ENCODE peak calls at places on chromosomes 5 and 9, in six cellular contexts. One of them, this sample, is unnamed.

GRCh38 chr9:16704489-16705111 is 165.9 kb downstream of the BNC2 start:
- DNase-seq in trophoblast cell: no peak
- DNase-seq in IMR-90: peak
- DNase-seq in H9: peak
- DNase-seq in neuronal stem cell: no peak
- DNase-seq in H1: no peak
- DNase-seq in this sample: peak

GRCh38 chr9:6938447-6938846 is 180.7 kb downstream of the KDM4C start:
- DNase-seq in trophoblast cell: peak
- DNase-seq in IMR-90: peak
- DNase-seq in H9: no peak
- DNase-seq in neuronal stem cell: no peak
- DNase-seq in H1: no peak
- DNase-seq in this sample: no peak

GRCh38 chr5:133868946-133869674 is 99.3 kb downstream of the C5orf15 start:
- DNase-seq in trophoblast cell: peak
- DNase-seq in IMR-90: peak
- DNase-seq in H9: peak
- DNase-seq in neuronal stem cell: peak
- DNase-seq in H1: peak
- DNase-seq in this sample: peak

GRCh38 chr5:168404366-168404765 is 81.9 kb upstream of the RARS1 start:
- DNase-seq in trophoblast cell: no peak
- DNase-seq in IMR-90: peak
- DNase-seq in H9: no peak
- DNase-seq in neuronal stem cell: no peak
- DNase-seq in H1: no peak
- DNase-seq in this sample: no peak

GRCh38 chr5:159601216-159601615 is 270.9 kb upstream of the IL12B start:
- DNase-seq in trophoblast cell: no peak
- DNase-seq in IMR-90: no peak
- DNase-seq in H9: no peak
- DNase-seq in neuronal stem cell: no peak
- DNase-seq in H1: no peak
- DNase-seq in this sample: no peak

GRCh38 chr9:135070198-135070951 is 17.1 kb upstream of the OLFM1 start:
- DNase-seq in trophoblast cell: no peak
- DNase-seq in IMR-90: no peak
- DNase-seq in H9: peak
- DNase-seq in neuronal stem cell: no peak
- DNase-seq in H1: no peak
- DNase-seq in this sample: peak

GRCh38 chr5:132251220-132251725 is 6.2 kb upstream of the PDLIM4 start:
- DNase-seq in trophoblast cell: no peak
- DNase-seq in IMR-90: peak
- DNase-seq in H9: peak
- DNase-seq in neuronal stem cell: no peak
- DNase-seq in H1: no peak
- DNase-seq in this sample: no peak

GRCh38 chr5:84036842-84037241 is 316.2 kb upstream of the HAPLN1 start:
- DNase-seq in trophoblast cell: no peak
- DNase-seq in IMR-90: no peak
- DNase-seq in H9: peak
- DNase-seq in neuronal stem cell: peak
- DNase-seq in H1: peak
- DNase-seq in this sample: no peak

GRCh38 chr5:80231693-80232092 is 24.2 kb downstream of the SERINC5 start:
- DNase-seq in trophoblast cell: no peak
- DNase-seq in IMR-90: no peak
- DNase-seq in H9: no peak
- DNase-seq in neuronal stem cell: no peak
- DNase-seq in H1: no peak
- DNase-seq in this sample: no peak

GRCh38 chr5:132327278-132327959 is 33.2 kb downstream of the SLC22A4 start:
- DNase-seq in trophoblast cell: no peak
- DNase-seq in IMR-90: peak
- DNase-seq in H9: no peak
- DNase-seq in neuronal stem cell: no peak
- DNase-seq in H1: no peak
- DNase-seq in this sample: no peak

GRCh38 chr5:54742417-54742889 is 224.9 kb downstream of the SNX18 start:
- DNase-seq in trophoblast cell: peak
- DNase-seq in IMR-90: peak
- DNase-seq in H9: no peak
- DNase-seq in neuronal stem cell: no peak
- DNase-seq in H1: no peak
- DNase-seq in this sample: peak

GRCh38 chr5:107459637-107460036 is 211.1 kb downstream of the EFNA5 start:
- DNase-seq in trophoblast cell: no peak
- DNase-seq in IMR-90: no peak
- DNase-seq in H9: no peak
- DNase-seq in neuronal stem cell: no peak
- DNase-seq in H1: no peak
- DNase-seq in this sample: peak

GRCh38 chr5:865771-866170 is 15.0 kb upstream of the ZDHHC11 start:
- DNase-seq in trophoblast cell: no peak
- DNase-seq in IMR-90: no peak
- DNase-seq in H9: no peak
- DNase-seq in neuronal stem cell: no peak
- DNase-seq in H1: no peak
- DNase-seq in this sample: no peak

GRCh38 chr5:60630836-60631235 is 69.1 kb downstream of the DEPDC1B start:
- DNase-seq in trophoblast cell: no peak
- DNase-seq in IMR-90: no peak
- DNase-seq in H9: no peak
- DNase-seq in neuronal stem cell: no peak
- DNase-seq in H1: no peak
- DNase-seq in this sample: no peak
- H3K9ac ChIP-seq in trophoblast cell: no peak
- H3K9ac ChIP-seq in IMR-90: no peak
- H3K9ac ChIP-seq in H9: no peak
- H3K9ac ChIP-seq in neuronal stem cell: no peak
- H3K9ac ChIP-seq in H1: no peak
- H3K9ac ChIP-seq in this sample: no peak

DNA sequence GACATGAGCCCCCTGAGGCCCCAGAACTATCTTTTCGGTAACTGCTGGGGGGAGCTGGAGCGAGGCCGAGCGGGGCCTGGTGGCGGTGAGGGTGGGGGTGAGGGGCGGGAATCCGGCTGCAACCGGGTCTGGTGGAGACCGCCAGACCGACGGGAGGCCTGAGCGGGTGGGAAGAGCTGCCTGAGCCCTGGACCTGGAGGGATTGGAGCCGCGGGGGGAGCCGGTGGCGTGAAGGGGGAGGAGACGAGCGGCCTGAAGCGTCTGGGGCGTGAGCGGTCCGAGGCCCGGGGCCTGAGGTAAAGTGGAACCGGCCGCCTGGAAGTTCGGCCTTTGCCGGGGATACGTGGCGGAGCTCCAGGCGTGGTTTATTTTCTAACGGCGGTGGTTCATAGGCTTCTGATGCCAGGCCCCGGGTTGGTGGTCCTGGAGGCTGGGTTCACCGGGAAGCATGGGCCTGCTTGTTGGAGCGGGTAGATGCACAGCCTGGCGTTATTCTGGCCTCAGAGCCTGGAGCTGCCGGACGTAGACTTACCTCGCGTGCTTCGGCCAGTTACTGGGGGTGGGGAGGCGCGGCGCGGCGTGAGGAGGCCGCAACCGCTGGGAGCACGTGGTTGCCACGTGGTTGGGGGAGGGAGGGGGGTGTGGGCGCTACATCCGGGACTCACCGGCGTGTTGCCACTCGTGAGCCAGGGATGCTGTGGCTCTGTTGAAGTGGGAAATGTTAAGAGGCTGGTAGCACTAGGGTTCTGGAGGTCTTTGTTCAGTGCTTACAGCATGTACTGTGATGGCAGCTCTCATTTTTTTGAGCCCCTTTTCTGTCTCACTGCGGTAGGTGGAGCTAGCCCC is 544 bp downstream of the NPM1 start:
- DNase-seq in trophoblast cell: peak
- DNase-seq in IMR-90: peak
- DNase-seq in H9: peak
- DNase-seq in neuronal stem cell: peak
- DNase-seq in H1: peak
- DNase-seq in this sample: peak
- H3K23ac ChIP-seq in trophoblast cell: no peak
- H3K23ac ChIP-seq in IMR-90: peak
- H3K23ac ChIP-seq in H9: no peak
- H3K23ac ChIP-seq in neuronal stem cell: peak
- H3K23ac ChIP-seq in H1: no peak
- H3K23ac ChIP-seq in this sample: no peak

DNA sequence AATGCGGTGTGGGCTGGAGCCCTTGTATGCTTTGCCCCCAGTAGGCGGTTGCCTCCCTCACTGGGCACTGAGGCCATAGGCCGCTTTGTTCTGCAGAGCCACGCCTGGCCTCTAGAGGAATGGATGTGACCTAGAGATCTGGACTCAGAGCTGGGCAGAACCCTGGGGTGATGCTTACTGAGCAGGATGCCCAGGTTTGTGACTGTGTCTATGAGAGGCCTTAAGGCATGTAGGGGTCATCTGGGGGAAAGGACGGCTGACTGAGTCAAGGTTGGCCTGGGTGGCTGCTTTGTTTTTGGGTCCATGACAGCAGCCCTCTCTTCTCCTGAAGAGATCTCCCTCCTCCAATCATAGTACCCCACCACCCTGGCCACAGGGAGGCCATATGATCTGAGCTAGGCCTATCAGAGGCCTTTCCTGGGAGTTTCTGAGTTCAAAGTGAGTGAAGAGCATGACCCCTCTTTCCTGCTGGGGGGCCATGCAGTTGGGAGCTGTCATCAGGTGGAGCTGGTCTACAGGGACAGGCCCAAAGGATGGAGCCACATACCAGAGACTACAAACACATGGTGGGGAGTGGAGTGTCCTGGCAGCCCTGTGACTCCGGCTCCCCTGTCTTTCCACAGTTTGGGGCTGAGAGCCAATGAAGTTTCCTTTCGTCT is 165.5 kb downstream of the AUH start:
- DNase-seq in trophoblast cell: no peak
- DNase-seq in IMR-90: no peak
- DNase-seq in H9: no peak
- DNase-seq in neuronal stem cell: no peak
- DNase-seq in H1: no peak
- DNase-seq in this sample: no peak
- H3K4ac ChIP-seq in trophoblast cell: no peak
- H3K4ac ChIP-seq in IMR-90: peak
- H3K4ac ChIP-seq in H9: no peak
- H3K4ac ChIP-seq in neuronal stem cell: no peak
- H3K4ac ChIP-seq in H1: no peak
- H3K4ac ChIP-seq in this sample: no peak

GRCh38 chr5:14295610-14296009 is 152.5 kb downstream of the TRIO start:
- DNase-seq in trophoblast cell: no peak
- DNase-seq in IMR-90: no peak
- DNase-seq in H9: no peak
- DNase-seq in neuronal stem cell: no peak
- DNase-seq in H1: no peak
- DNase-seq in this sample: no peak

GRCh38 chr5:14297697-14298096 is 154.6 kb downstream of the TRIO start:
- DNase-seq in trophoblast cell: no peak
- DNase-seq in IMR-90: no peak
- DNase-seq in H9: no peak
- DNase-seq in neuronal stem cell: no peak
- DNase-seq in H1: no peak
- DNase-seq in this sample: no peak

GRCh38 chr5:14292766-14293165 is 149.6 kb downstream of the TRIO start:
- DNase-seq in trophoblast cell: no peak
- DNase-seq in IMR-90: no peak
- DNase-seq in H9: no peak
- DNase-seq in neuronal stem cell: no peak
- DNase-seq in H1: no peak
- DNase-seq in this sample: no peak

GRCh38 chr5:14296533-14297331 is 153.6 kb downstream of the TRIO start:
- DNase-seq in trophoblast cell: no peak
- DNase-seq in IMR-90: peak
- DNase-seq in H9: no peak
- DNase-seq in neuronal stem cell: no peak
- DNase-seq in H1: no peak
- DNase-seq in this sample: no peak

GRCh38 chr5:14293279-14293678 is 150.1 kb downstream of the TRIO start:
- DNase-seq in trophoblast cell: no peak
- DNase-seq in IMR-90: no peak
- DNase-seq in H9: no peak
- DNase-seq in neuronal stem cell: no peak
- DNase-seq in H1: no peak
- DNase-seq in this sample: no peak
- H3K9ac ChIP-seq in trophoblast cell: no peak
- H3K9ac ChIP-seq in IMR-90: no peak
- H3K9ac ChIP-seq in H9: no peak
- H3K9ac ChIP-seq in neuronal stem cell: no peak
- H3K9ac ChIP-seq in H1: no peak
- H3K9ac ChIP-seq in this sample: no peak

DNA sequence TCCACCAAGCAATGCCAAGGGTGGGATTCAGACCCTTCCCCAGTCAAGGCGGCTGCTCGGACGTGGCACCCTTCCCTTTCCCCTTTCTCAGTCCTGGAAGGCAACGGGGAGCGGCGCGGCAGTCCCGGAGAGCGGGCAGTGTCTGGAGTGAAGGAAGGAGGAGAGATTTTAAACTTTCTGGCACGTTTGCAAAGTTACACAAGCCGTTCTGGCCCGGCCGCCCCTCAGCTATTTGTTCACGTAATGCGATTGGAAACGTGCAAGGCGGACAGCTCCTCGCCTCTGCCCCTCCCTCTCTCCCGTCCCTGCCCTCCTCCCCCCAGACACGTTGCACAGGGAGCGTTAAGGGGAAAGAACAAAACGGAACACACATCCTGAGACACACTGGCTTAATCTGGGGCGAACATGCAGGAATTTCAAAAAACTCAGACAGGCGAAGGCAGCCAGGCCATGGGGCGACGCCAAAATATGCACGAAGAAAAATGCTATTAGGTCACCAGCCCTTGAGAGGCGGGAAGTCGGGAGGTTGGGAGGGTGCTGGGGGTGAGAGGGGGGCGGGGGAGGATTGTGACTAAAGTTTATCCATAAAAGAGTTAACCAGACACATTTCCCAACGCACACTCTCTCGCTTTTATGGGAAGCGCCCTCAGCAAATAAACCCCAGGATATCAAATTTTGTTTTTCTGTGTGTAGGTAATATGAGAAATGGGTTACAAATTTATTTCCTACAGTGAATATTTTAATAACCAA is at the start of gene LOX:
- DNase-seq in trophoblast cell: no peak
- DNase-seq in IMR-90: peak
- DNase-seq in H9: peak
- DNase-seq in neuronal stem cell: peak
- DNase-seq in H1: peak
- DNase-seq in this sample: peak
- H3K23ac ChIP-seq in trophoblast cell: no peak
- H3K23ac ChIP-seq in IMR-90: peak
- H3K23ac ChIP-seq in H9: no peak
- H3K23ac ChIP-seq in neuronal stem cell: peak
- H3K23ac ChIP-seq in H1: no peak
- H3K23ac ChIP-seq in this sample: peak

This sample was measured in mesendoderm.